ENCODE peak calls at places on chromosome 13, in eight cellular contexts. K is IMR-90, V is Calu3, W is nephron progenitor cell, O is AG09309, X is GM20000, L is cardiac fibroblast, M is progenitor cell of endocrine pancreas. J is an unnamed sample.

GRCh38 chr13:103188688-103189326 is 122.6 kb upstream of the SLC10A2 start:
- DNase-seq in L (peak), V (no peak), X (peak), W (no peak), M (no peak), K (no peak), O (no peak), J (no peak)

GRCh38 chr13:63425131-63425530 is 2009.5 kb upstream of the PCDH20 start:
- DNase-seq in K (peak), M (no peak), L (no peak), X (no peak), O (no peak), W (no peak), V (no peak), J (no peak)

GRCh38 chr13:100673376-100673830 is 1.2 kb downstream of the TMTC4 start:
- DNase-seq in K (no peak), O (no peak), L (no peak), W (peak), X (no peak), V (no peak), M (peak), J (no peak)

GRCh38 chr13:59263531-59263930 is 900.2 kb downstream of the DIAPH3 start:
- DNase-seq in K (no peak), M (no peak), O (no peak), W (no peak), X (no peak), L (no peak), V (no peak), J (no peak)

GRCh38 chr13:34513526-34513925 is 428.5 kb upstream of the NBEA start:
- DNase-seq in W (no peak), X (no peak), L (no peak), V (no peak), K (no peak), O (no peak), M (no peak), J (no peak)

GRCh38 chr13:97468331-97468730 is 34.4 kb downstream of the RAP2A start:
- DNase-seq in M (no peak), K (peak), O (no peak), W (no peak), L (peak), X (no peak), V (no peak), J (peak)

GRCh38 chr13:27661017-27661416 is 39.3 kb downstream of the POLR1D start:
- DNase-seq in O (no peak), W (no peak), X (no peak), V (no peak), L (no peak), K (no peak), M (no peak), J (no peak)

GRCh38 chr13:36619535-36619934 is 54.3 kb upstream of the SERTM1 start:
- DNase-seq in V (no peak), M (no peak), K (no peak), W (no peak), O (no peak), L (no peak), X (no peak), J (no peak)

GRCh38 chr13:113113846-113114271 is 8.3 kb downstream of the F7 start:
- DNase-seq in V (no peak), X (no peak), K (no peak), W (no peak), L (no peak), M (peak), O (no peak), J (no peak)

GRCh38 chr13:20945952-20946383 is 43.4 kb upstream of the XPO4 start:
- DNase-seq in O (no peak), K (no peak), W (peak), X (no peak), L (peak), V (no peak), M (no peak), J (no peak)

GRCh38 chr13:102399791-102400618 is 1.8 kb downstream of the FGF14 start:
- DNase-seq in V (peak), M (no peak), X (peak), K (no peak), O (no peak), W (peak), L (no peak), J (no peak)

GRCh38 chr13:75365724-75366173 is 116.2 kb downstream of the TBC1D4 start:
- DNase-seq in V (no peak), W (no peak), M (no peak), K (peak), X (peak), O (peak), L (peak), J (no peak)

GRCh38 chr13:51687928-51688714 is 103.9 kb downstream of the WDFY2 start:
- DNase-seq in X (no peak), M (no peak), O (no peak), L (no peak), K (no peak), W (no peak), V (no peak), J (no peak)

GRCh38 chr13:25859528-25859927 is 192.3 kb downstream of the SHISA2 start:
- DNase-seq in M (no peak), X (no peak), V (no peak), O (no peak), W (no peak), L (no peak), K (no peak), J (no peak)

GRCh38 chr13:32537580-32538233 is 888 bp downstream of the N4BP2L2 start:
- DNase-seq in M (peak), V (peak), X (no peak), O (no peak), W (peak), K (no peak), L (no peak), J (no peak)

GRCh38 chr13:91659583-91660415 is 261.4 kb downstream of the GPC5 start:
- DNase-seq in W (no peak), K (no peak), X (no peak), O (no peak), V (peak), M (no peak), L (no peak), J (no peak)

GRCh38 chr13:95556981-95557380 is 4.5 kb downstream of the CLDN10 start:
- DNase-seq in L (no peak), X (no peak), K (no peak), O (no peak), M (no peak), V (no peak), W (no peak), J (no peak)

GRCh38 chr13:75792526-75793187 is 156.5 kb downstream of the LMO7 start:
- DNase-seq in V (peak), O (no peak), W (no peak), K (peak), L (peak), M (no peak), X (no peak), J (no peak)

GRCh38 chr13:45615501-45616101 is at the start of gene ERICH6B:
- DNase-seq in X (no peak), K (peak), O (no peak), W (peak), V (no peak), M (peak), L (peak), J (no peak)

GRCh38 chr13:20231839-20232555 is at the start of gene GJB6:
- DNase-seq in L (no peak), O (no peak), V (peak), M (peak), W (peak), K (no peak), X (peak), J (no peak)

GRCh38 chr13:78680064-78680463 is 21.1 kb upstream of the OBI1 start:
- DNase-seq in X (no peak), K (no peak), L (no peak), O (no peak), M (no peak), W (no peak), V (no peak), J (no peak)

GRCh38 chr13:29484236-29484635 is 111.3 kb downstream of the SLC7A1 start:
- DNase-seq in O (no peak), L (no peak), W (no peak), X (no peak), V (no peak), K (no peak), M (no peak), J (no peak)

GRCh38 chr13:103067751-103068563 is 1.7 kb upstream of the SLC10A2 start:
- DNase-seq in W (no peak), O (no peak), L (no peak), M (no peak), V (no peak), K (no peak), X (peak), J (no peak)

GRCh38 chr13:33235078-33235477 is 50.5 kb downstream of the STARD13 start:
- DNase-seq in O (no peak), M (no peak), X (no peak), K (peak), W (no peak), V (no peak), L (peak), J (no peak)

GRCh38 chr13:41614671-41615519 is 157.5 kb downstream of the RGCC start:
- DNase-seq in W (no peak), L (peak), M (no peak), O (no peak), V (no peak), K (peak), X (no peak), J (no peak)

GRCh38 chr13:112583592-112584277 is 4.2 kb downstream of the TUBGCP3 start:
- DNase-seq in K (no peak), M (no peak), V (no peak), X (peak), W (no peak), L (no peak), O (no peak), J (no peak)

GRCh38 chr13:40123962-40124647 is 468.6 kb downstream of the COG6 start:
- DNase-seq in M (no peak), O (no peak), X (no peak), V (no peak), W (no peak), K (no peak), L (no peak), J (no peak)

GRCh38 chr13:98959299-98959698 is 18.6 kb downstream of the DOCK9 start:
- DNase-seq in V (no peak), M (no peak), L (no peak), X (no peak), O (no peak), W (no peak), K (no peak), J (no peak)

GRCh38 chr13:82096256-82096655 is 1755.3 kb upstream of the SPRY2 start:
- DNase-seq in L (no peak), W (no peak), V (no peak), O (no peak), K (no peak), M (no peak), X (no peak), J (no peak)

GRCh38 chr13:53198017-53198416 is 169.4 kb downstream of the OLFM4 start:
- DNase-seq in V (no peak), K (no peak), X (no peak), L (no peak), O (no peak), M (no peak), W (no peak), J (no peak)

GRCh38 chr13:66171821-66172220 is 1058.3 kb downstream of the PCDH9 start:
- DNase-seq in L (no peak), K (no peak), W (no peak), O (no peak), X (no peak), M (no peak), V (no peak), J (no peak)

GRCh38 chr13:41137951-41138350 is 5.3 kb upstream of the KBTBD6 start:
- DNase-seq in O (no peak), W (no peak), V (no peak), K (peak), M (no peak), X (no peak), L (peak), J (no peak)

GRCh38 chr13:93771782-93772181 is 545.2 kb downstream of the GPC6 start:
- DNase-seq in X (no peak), V (no peak), K (peak), O (no peak), M (no peak), L (peak), W (no peak), J (no peak)

GRCh38 chr13:109900723-109901122 is 114.3 kb upstream of the IRS2 start:
- DNase-seq in K (no peak), X (no peak), L (no peak), M (no peak), W (no peak), O (no peak), V (no peak), J (no peak)

GRCh38 chr13:60335531-60335930 is 61.5 kb upstream of the TDRD3 start:
- DNase-seq in X (no peak), W (no peak), M (no peak), O (no peak), V (no peak), L (peak), K (peak), J (no peak)
- TF ChIP-seq CTCF in X (peak), W (peak), M (peak), O (peak), V (no peak), L (peak), K (peak), J (peak)

GRCh38 chr13:42876810-42877550 is 95.6 kb downstream of the FAM216B start:
- DNase-seq in V (no peak), L (peak), K (peak), O (peak), M (no peak), W (no peak), X (no peak), J (no peak)

GRCh38 chr13:42876270-42876714 is 94.9 kb downstream of the FAM216B start:
- DNase-seq in K (no peak), M (no peak), O (no peak), W (no peak), V (no peak), L (peak), X (peak), J (no peak)

GRCh38 chr13:42878721-42879120 is 97.3 kb downstream of the FAM216B start:
- DNase-seq in W (no peak), V (no peak), K (no peak), O (no peak), L (peak), M (no peak), X (no peak), J (no peak)

GRCh38 chr13:42873081-42873480 is 91.7 kb downstream of the FAM216B start:
- DNase-seq in L (no peak), K (peak), O (no peak), V (no peak), W (no peak), M (no peak), X (no peak), J (no peak)

GRCh38 chr13:42875448-42876269 is 94.3 kb downstream of the FAM216B start:
- DNase-seq in O (no peak), W (peak), L (peak), K (peak), X (peak), V (no peak), M (no peak), J (no peak)
- TF ChIP-seq CTCF in O (no peak), W (peak), L (peak), K (peak), X (no peak), V (no peak), M (peak), J (peak)

GRCh38 chr13:105979131-105979530 is 556.3 kb downstream of the EFNB2 start:
- DNase-seq in L (no peak), O (no peak), K (no peak), X (no peak), M (no peak), V (no peak), W (no peak), J (no peak)

GRCh38 chr13:105984236-105984635 is 551.2 kb downstream of the EFNB2 start:
- DNase-seq in M (no peak), W (no peak), L (no peak), K (no peak), X (no peak), O (no peak), V (no peak), J (no peak)

GRCh38 chr13:105979586-105979985 is 555.9 kb downstream of the EFNB2 start:
- DNase-seq in V (no peak), L (peak), O (no peak), M (no peak), K (no peak), X (no peak), W (peak), J (no peak)

DNA sequence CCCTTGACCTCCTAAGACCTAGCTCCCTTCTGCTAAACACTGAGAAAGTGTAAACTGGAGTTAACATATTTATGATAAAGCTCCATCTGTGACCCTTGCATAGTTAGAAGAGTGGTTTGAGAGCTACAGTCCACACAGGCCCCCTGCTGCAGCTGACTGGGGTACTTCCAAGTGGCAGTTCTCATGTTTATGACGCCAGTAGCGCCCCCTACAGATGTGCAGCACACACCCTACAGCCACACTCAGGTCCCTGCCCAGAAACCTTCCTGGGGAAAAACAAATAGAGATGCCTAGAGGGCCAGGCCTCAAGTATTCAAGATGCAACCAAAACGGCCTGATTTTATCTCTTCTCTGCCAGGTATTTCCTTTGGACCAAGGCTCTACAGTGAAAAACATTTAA is 553.2 kb downstream of the EFNB2 start:
- DNase-seq in M (no peak), X (no peak), L (no peak), K (no peak), O (no peak), V (no peak), W (no peak), J (no peak)
- TF ChIP-seq CTCF in M (no peak), X (no peak), L (no peak), K (no peak), O (no peak), V (no peak), W (no peak), J (no peak)

DNA sequence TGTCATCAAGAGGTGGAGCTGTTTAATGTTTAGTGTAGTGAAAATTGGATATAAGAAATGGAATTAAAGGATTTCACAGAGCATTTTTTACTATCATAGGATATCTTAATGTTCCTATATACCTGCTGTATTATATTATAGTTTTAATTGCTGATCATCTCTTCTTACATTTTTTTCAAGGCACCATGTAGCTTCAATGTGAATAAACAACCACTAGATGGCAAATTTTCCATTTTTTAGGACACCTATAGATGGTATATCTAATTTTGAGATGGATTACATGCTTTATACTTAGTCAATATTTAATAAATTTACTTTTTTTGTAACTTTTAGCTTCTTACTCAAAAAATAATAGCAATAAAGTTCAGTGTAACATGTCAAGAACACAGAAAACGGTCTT is 9.0 kb upstream of the ATXN8OS start:
- DNase-seq in V (no peak), L (no peak), W (no peak), X (no peak), M (no peak), O (no peak), K (no peak), J (no peak)
- TF ChIP-seq CTCF in V (no peak), L (peak), W (peak), X (no peak), M (peak), O (no peak), K (no peak), J (no peak)

GRCh38 chr13:77274126-77274525 is 52.8 kb downstream of the MYCBP2 start:
- DNase-seq in K (no peak), V (no peak), W (no peak), L (peak), O (no peak), M (no peak), X (no peak), J (no peak)
- TF ChIP-seq CTCF in K (peak), V (no peak), W (no peak), L (no peak), O (no peak), M (no peak), X (no peak), J (no peak)

GRCh38 chr13:56755181-56755580 is 385.5 kb upstream of the PRR20A start:
- DNase-seq in O (no peak), K (no peak), V (no peak), X (no peak), M (no peak), L (no peak), W (no peak), J (no peak)
- TF ChIP-seq CTCF in O (no peak), K (no peak), V (no peak), X (no peak), M (peak), L (no peak), W (peak), J (no peak)